ENCODE peak calls at places on chromosome 9, in six cellular contexts. I is transverse colon; N is left colon; X is NCI-H1694 treated with DMSO at 0.1 percent for 48 hours; O is iris pigment epithelial cell; Q is stimulated activated CD8-positive, alpha-beta memory T cell treated with anti-CD3 and anti-CD28 coated beads, Interleukin-2, amount 100 ng/mL, for 1 hour. B is an unnamed sample.

GRCh38 chr9:78919701-78920100 is 622.8 kb downstream of the PSAT1 start:
- DNase-seq in X (no peak), I (no peak), Q (no peak), N (no peak), O (peak; percentile 22), B (no peak)

GRCh38 chr9:21558627-21559401 is 76.7 kb upstream of the IFNE start:
- DNase-seq in N (no peak), O (no peak), I (no peak), X (no peak), Q (no peak), B (no peak)

GRCh38 chr9:68887232-68887631 is 126.7 kb downstream of the PRKACG start:
- DNase-seq in X (no peak), I (no peak), N (no peak), O (no peak), Q (no peak), B (no peak)

GRCh38 chr9:14317667-14318255 is 3.8 kb upstream of the NFIB start:
- DNase-seq in I (no peak), X (no peak), N (no peak), Q (no peak), O (no peak), B (no peak)

GRCh38 chr9:18020254-18020745 is 441.4 kb downstream of the SH3GL2 start:
- DNase-seq in X (no peak), N (no peak), Q (no peak), O (no peak), I (no peak), B (no peak)

GRCh38 chr9:90340421-90340820 is 302.2 kb downstream of the DIRAS2 start:
- DNase-seq in X (peak; percentile 4), I (no peak), Q (no peak), N (no peak), O (peak; percentile 37), B (no peak)

GRCh38 chr9:90906316-90907055 is 104.9 kb downstream of the SYK start:
- DNase-seq in Q (no peak), O (no peak), X (no peak), I (no peak), N (no peak), B (no peak)

GRCh38 chr9:17531642-17532254 is 47.1 kb upstream of the SH3GL2 start:
- DNase-seq in X (peak; percentile 28), Q (no peak), O (peak; percentile 46), N (peak; percentile 47), I (peak; percentile 25), B (no peak)

GRCh38 chr9:131523086-131523388 is 8.0 kb downstream of the UCK1 start:
- DNase-seq in O (no peak), Q (no peak), I (no peak), N (no peak), X (no peak), B (no peak)

GRCh38 chr9:122099271-122099869 is 6.3 kb upstream of the TTLL11 start:
- DNase-seq in Q (peak; percentile 59), O (peak; percentile 70), I (peak; percentile 87), X (peak; percentile 28), N (peak; percentile 94), B (no peak)

GRCh38 chr9:16062542-16063240 is 509.8 kb downstream of the CCDC171 start:
- DNase-seq in O (peak; percentile 98), I (no peak), X (no peak), N (no peak), Q (no peak), B (no peak)

GRCh38 chr9:99140685-99141314 is 35.9 kb downstream of the TGFBR1 start:
- DNase-seq in O (peak; percentile 64), N (peak; percentile 31), I (peak; percentile 29), X (peak; percentile 23), Q (peak; percentile 8), B (no peak)

GRCh38 chr9:68705636-68706578 is 867 bp downstream of the PIP5K1B start:
- DNase-seq in X (no peak), N (peak; percentile 68), O (no peak), Q (no peak), I (peak; percentile 67), B (no peak)

GRCh38 chr9:85941617-85941930 is 628 bp downstream of the NAA35 start:
- DNase-seq in N (no peak), I (no peak), O (no peak), Q (no peak), X (no peak), B (no peak)

GRCh38 chr9:122145462-122145861 is 14.1 kb downstream of the NDUFA8 start:
- DNase-seq in X (no peak), I (no peak), O (no peak), Q (no peak), N (no peak), B (no peak)

GRCh38 chr9:113310538-113310937 is 7.4 kb upstream of the RNF183 start:
- DNase-seq in N (no peak), I (no peak), Q (no peak), O (no peak), X (no peak), B (no peak)

GRCh38 chr9:126694206-126695081 is 80.7 kb downstream of the LMX1B start:
- DNase-seq in Q (no peak), N (no peak), I (no peak), O (no peak), X (no peak), B (no peak)

GRCh38 chr9:133169102-133169501 is 5.4 kb upstream of the GBGT1 start:
- DNase-seq in X (no peak), O (no peak), N (no peak), I (no peak), Q (no peak), B (no peak)

GRCh38 chr9:17795708-17796107 is 216.8 kb downstream of the SH3GL2 start:
- DNase-seq in X (no peak), N (no peak), I (no peak), Q (no peak), O (no peak), B (no peak)

GRCh38 chr9:97986466-97986865 is 3.3 kb downstream of the ANP32B start:
- DNase-seq in Q (no peak), X (no peak), N (no peak), O (no peak), I (no peak), B (peak; percentile 35)

GRCh38 chr9:93061260-93061751 is 2.8 kb downstream of the SUSD3 start:
- DNase-seq in I (no peak), N (no peak), O (no peak), X (no peak), Q (no peak), B (no peak)

GRCh38 chr9:105281926-105282325 is 37.5 kb downstream of the SLC44A1 start:
- DNase-seq in Q (no peak), X (no peak), I (no peak), O (no peak), N (no peak), B (no peak)

GRCh38 chr9:129131300-129132145 is 20.3 kb downstream of the PTPA start:
- DNase-seq in I (peak; percentile 84), X (peak; percentile 42), Q (peak; percentile 73), N (peak; percentile 79), O (peak; percentile 49), B (no peak)

GRCh38 chr9:91746904-91747303 is 203.1 kb downstream of the ROR2 start:
- DNase-seq in N (no peak), O (peak; percentile 94), Q (no peak), X (no peak), I (no peak), B (peak; percentile 30)

GRCh38 chr9:126423709-126424185 is 97.1 kb downstream of the MVB12B start:
- DNase-seq in N (no peak), O (no peak), X (no peak), Q (no peak), I (no peak), B (no peak)

GRCh38 chr9:101465330-101465915 is 29.8 kb upstream of the ALDOB start:
- DNase-seq in X (peak; percentile 22), N (peak; percentile 83), Q (no peak), O (peak; percentile 71), I (peak; percentile 84), B (peak; percentile 41)

GRCh38 chr9:133686642-133687575 is 50.7 kb downstream of the DBH start:
- DNase-seq in O (no peak), I (no peak), Q (no peak), X (no peak), N (no peak), B (peak; percentile 94)

B was measured in NCI-H524 treated with DMSO at 0.1 percent for 48 hours.